ENCODE peak calls at places on chromosomes 5 and 9, in six cellular contexts. L is sigmoid colon; W is epithelial cell of proximal tubule; S is CD8-positive, alpha-beta T cell; T is cardiac muscle cell; B is transverse colon. U is an unnamed sample.

GRCh38 chr5:39235648-39236047 is 16.3 kb upstream of the FYB1 start:
- DNase-seq in L (no peak), W (no peak), S (no peak), T (no peak), B (no peak), U (no peak)

GRCh38 chr9:129328357-129329103 is 150.5 kb upstream of the IER5L start:
- DNase-seq in L (peak), W (no peak), S (no peak), T (no peak), B (no peak), U (no peak)

GRCh38 chr9:34508951-34509350 is 13.8 kb downstream of the ENHO start:
- DNase-seq in L (peak), W (no peak), S (no peak), T (no peak), B (no peak), U (no peak)

GRCh38 chr5:88815048-88815789 is 67.8 kb downstream of the MEF2C start:
- DNase-seq in L (no peak), W (no peak), S (no peak), T (no peak), B (no peak), U (no peak)

GRCh38 chr5:119913425-119913824 is 284.1 kb downstream of the FAM170A start:
- DNase-seq in L (no peak), W (no peak), S (no peak), T (no peak), B (no peak), U (no peak)

GRCh38 chr9:121449786-121450185 is 49.9 kb downstream of the GGTA1 start:
- DNase-seq in L (no peak), W (no peak), S (no peak), T (no peak), B (no peak), U (no peak)

GRCh38 chr9:83466877-83467276 is 71.3 kb downstream of the FRMD3 start:
- DNase-seq in L (no peak), W (no peak), S (no peak), T (no peak), B (no peak), U (peak)

GRCh38 chr9:18184034-18184800 is 289.7 kb upstream of the ADAMTSL1 start:
- DNase-seq in L (no peak), W (peak), S (no peak), T (no peak), B (no peak), U (peak)

GRCh38 chr5:41346609-41347008 is 133.3 kb upstream of the C6 start:
- DNase-seq in L (no peak), W (no peak), S (no peak), T (no peak), B (no peak), U (peak)

GRCh38 chr9:98852961-98853360 is 45.5 kb downstream of the GALNT12 start:
- DNase-seq in L (no peak), W (no peak), S (no peak), T (no peak), B (no peak), U (no peak)

GRCh38 chr9:123642291-123643278 is 286.6 kb downstream of the CRB2 start:
- DNase-seq in L (peak), W (no peak), S (no peak), T (peak), B (peak), U (peak)

GRCh38 chr9:134408389-134408788 is 82.1 kb downstream of the RXRA start:
- DNase-seq in L (no peak), W (no peak), S (no peak), T (no peak), B (no peak), U (no peak)

GRCh38 chr9:134408939-134409737 is 82.9 kb downstream of the RXRA start:
- DNase-seq in L (no peak), W (no peak), S (no peak), T (no peak), B (no peak), U (no peak)

GRCh38 chr9:134406366-134407122 is 80.3 kb downstream of the RXRA start:
- DNase-seq in L (no peak), W (no peak), S (no peak), T (no peak), B (no peak), U (peak)

GRCh38 chr9:134405527-134405926 is 79.3 kb downstream of the RXRA start:
- DNase-seq in L (no peak), W (no peak), S (no peak), T (no peak), B (no peak), U (no peak)

GRCh38 chr9:134407123-134407779 is 81.0 kb downstream of the RXRA start:
- DNase-seq in L (peak), W (no peak), S (peak), T (no peak), B (peak), U (peak)
- H3K4me3 ChIP-seq in L (peak), W (peak), S (peak), T (no peak), B (no peak), U (peak)

DNA sequence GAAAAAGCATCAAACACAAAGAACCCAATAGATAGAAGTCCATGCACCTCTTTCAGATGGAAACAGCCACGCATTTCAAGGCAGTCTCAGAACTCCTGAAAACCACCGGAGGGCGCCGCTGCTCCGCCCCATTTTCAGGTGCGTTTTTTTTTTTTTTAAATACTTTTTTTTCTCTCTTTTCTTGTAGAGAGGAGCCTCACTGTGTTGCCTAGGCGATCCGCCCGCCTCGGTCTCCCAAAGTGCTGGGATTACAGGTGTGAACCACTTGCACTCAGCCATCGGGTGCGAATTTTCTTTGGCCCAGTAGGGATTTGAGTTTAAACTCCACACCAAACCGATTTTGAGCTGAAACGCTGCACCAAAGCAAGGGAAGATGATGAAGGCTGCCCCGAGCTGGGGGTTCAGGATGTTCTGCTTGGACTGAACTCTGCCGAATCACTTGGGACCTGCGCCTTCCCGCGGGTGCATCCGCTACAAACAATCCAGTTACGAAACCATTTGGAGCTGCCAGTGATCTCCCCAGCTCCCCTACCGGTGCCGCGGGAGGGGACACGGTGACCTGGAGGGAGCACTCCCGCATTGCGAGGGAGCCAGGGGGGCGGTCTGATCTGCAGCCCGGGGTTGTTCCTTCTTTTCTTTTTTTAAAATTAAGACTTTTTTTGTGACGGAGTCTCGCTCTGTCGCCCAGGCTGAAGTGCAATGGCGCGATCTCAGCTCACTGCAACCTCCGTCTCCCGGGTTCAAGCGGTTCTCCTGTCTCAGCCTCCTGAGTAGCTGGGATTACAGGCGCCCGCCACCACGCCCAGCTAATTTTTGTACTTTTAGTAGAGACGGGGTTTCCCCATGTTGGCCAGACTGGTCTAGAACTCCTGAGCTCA is 1.4 kb downstream of the PTGR1 start:
- DNase-seq in L (peak), W (no peak), S (peak), T (peak), B (peak), U (peak)
- TF ChIP-seq CTCF in L (peak), W (peak), S (peak), T (peak), B (peak), U (peak)

DNA sequence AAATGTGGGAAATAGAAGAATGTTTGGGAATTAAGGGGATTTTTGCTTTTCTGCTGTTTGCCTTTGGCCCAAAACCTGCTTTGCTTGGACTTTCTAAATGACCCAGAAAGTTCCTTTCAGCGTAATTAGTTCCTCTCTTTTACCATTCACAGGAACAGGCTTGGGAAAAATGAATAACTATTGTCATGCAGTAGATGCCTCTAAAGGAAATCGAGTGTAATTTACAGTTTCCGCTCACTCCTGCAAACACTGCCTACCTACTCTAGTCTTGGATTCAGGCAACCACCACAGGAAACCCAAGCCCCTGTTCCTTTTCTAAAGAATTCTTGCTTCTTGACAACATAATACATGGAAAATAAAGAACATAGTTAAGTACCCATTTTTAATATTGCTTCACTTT is 25.0 kb downstream of the TTC23L start:
- DNase-seq in L (no peak), W (no peak), S (no peak), T (no peak), B (no peak), U (no peak)
- H3K4me3 ChIP-seq in L (no peak), W (no peak), S (no peak), T (no peak), B (no peak), U (no peak)

GRCh38 chr5:180199390-180199789 is 9.6 kb downstream of the RASGEF1C start:
- DNase-seq in L (no peak), W (no peak), S (no peak), T (no peak), B (no peak), U (no peak)

GRCh38 chr5:180202939-180203573 is 6.0 kb downstream of the RASGEF1C start:
- DNase-seq in L (no peak), W (no peak), S (no peak), T (no peak), B (no peak), U (no peak)

GRCh38 chr5:180204420-180204819 is 4.6 kb downstream of the RASGEF1C start:
- DNase-seq in L (no peak), W (no peak), S (no peak), T (no peak), B (no peak), U (no peak)

GRCh38 chr5:180198208-180198607 is 10.8 kb downstream of the RASGEF1C start:
- DNase-seq in L (no peak), W (no peak), S (no peak), T (no peak), B (no peak), U (no peak)

GRCh38 chr5:180201051-180201987 is 7.7 kb downstream of the RASGEF1C start:
- DNase-seq in L (no peak), W (no peak), S (no peak), T (peak), B (no peak), U (peak)
- TF ChIP-seq CTCF in L (no peak), W (peak), S (no peak), T (peak), B (no peak), U (peak)

GRCh38 chr9:136107155-136107952 is 11.3 kb downstream of the TMEM250 start:
- DNase-seq in L (no peak), W (no peak), S (peak), T (no peak), B (peak), U (no peak)

GRCh38 chr9:136109351-136110081 is 9.2 kb downstream of the TMEM250 start:
- DNase-seq in L (peak), W (no peak), S (peak), T (peak), B (peak), U (peak)

GRCh38 chr9:136110082-136111061 is 8.3 kb downstream of the TMEM250 start:
- DNase-seq in L (no peak), W (no peak), S (peak), T (no peak), B (no peak), U (peak)

GRCh38 chr9:136107953-136108647 is 10.6 kb downstream of the TMEM250 start:
- DNase-seq in L (no peak), W (no peak), S (no peak), T (no peak), B (peak), U (no peak)

GRCh38 chr9:136108648-136109266 is 9.9 kb downstream of the TMEM250 start:
- DNase-seq in L (no peak), W (no peak), S (no peak), T (no peak), B (no peak), U (no peak)
- H3K4me3 ChIP-seq in L (peak), W (peak), S (peak), T (peak), B (peak), U (no peak)

DNA sequence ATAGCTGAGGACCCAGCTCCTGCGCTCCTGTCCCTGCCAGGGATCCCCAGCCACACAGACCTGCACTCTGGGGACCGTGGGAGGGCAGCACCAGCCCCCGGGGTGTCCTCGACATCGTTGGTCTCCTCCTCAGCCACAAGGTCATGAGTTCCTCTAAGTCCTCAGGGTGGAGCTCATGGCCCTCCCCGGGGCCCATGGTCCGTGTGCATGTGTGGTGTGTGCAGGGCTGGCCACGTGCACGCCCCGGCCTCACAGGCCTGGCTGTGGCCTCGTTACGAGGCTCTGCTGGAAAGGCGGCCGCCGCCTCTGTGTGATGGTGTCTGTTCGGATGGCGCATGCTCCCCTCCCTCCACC is 16.1 kb upstream of the AJM1 start:
- DNase-seq in L (no peak), W (no peak), S (no peak), T (no peak), B (no peak), U (no peak)
- TF ChIP-seq CTCF in L (no peak), W (no peak), S (no peak), T (no peak), B (no peak), U (no peak)

DNA sequence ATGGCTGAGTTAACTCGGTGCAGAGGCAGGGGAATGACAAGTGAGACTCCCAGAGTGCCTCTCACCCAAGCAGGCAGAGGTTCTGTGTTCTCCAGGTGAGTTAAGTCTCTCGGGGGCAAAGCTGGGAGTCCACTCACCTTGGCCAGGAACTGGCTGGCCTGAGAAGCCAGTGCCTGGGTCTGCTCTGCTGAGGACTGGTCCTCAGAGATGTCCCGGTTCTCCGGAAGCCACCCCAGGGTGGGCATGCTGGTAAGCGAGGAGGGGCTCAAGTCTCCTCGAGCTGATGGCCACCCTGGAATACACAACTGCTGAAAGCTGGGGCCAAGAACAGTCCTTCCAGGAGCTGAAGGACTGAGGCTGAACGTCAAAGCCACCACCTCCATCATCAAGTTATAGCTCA is 20.4 kb downstream of the AKNA start:
- DNase-seq in L (no peak), W (no peak), S (no peak), T (no peak), B (no peak), U (no peak)
- H3K4me3 ChIP-seq in L (no peak), W (no peak), S (peak), T (no peak), B (no peak), U (no peak)